ENCODE peak calls at places on chromosomes 11 and 22, in seven cellular contexts. One of them, this sample, is unnamed.

GRCh38 chr11:126968915-126969314 is 31.7 kb downstream of the KIRREL3 start:
- DNase-seq in Panc1: no peak
- DNase-seq in prostate gland: no peak
- DNase-seq in suprapubic skin: no peak
- DNase-seq in stomach: no peak
- DNase-seq in SK-N-SH: no peak
- DNase-seq in transverse colon: no peak
- DNase-seq in this sample: no peak

GRCh38 chr11:75185866-75186265 is 35.0 kb downstream of the SLCO2B1 start:
- DNase-seq in Panc1: no peak
- DNase-seq in transverse colon: no peak
- DNase-seq in suprapubic skin: no peak
- DNase-seq in stomach: no peak
- DNase-seq in SK-N-SH: no peak
- DNase-seq in prostate gland: no peak
- DNase-seq in this sample: no peak

GRCh38 chr22:35506259-35506570 is 34.4 kb upstream of the RASD2 start:
- DNase-seq in Panc1: no peak
- DNase-seq in stomach: no peak
- DNase-seq in transverse colon: no peak
- DNase-seq in suprapubic skin: no peak
- DNase-seq in SK-N-SH: no peak
- DNase-seq in prostate gland: peak; percentile 46
- DNase-seq in this sample: no peak

GRCh38 chr11:73792584-73792983 is 4.9 kb downstream of the MRPL48 start:
- DNase-seq in stomach: no peak
- DNase-seq in prostate gland: no peak
- DNase-seq in transverse colon: no peak
- DNase-seq in SK-N-SH: no peak
- DNase-seq in Panc1: no peak
- DNase-seq in suprapubic skin: no peak
- DNase-seq in this sample: no peak

GRCh38 chr11:35047179-35047578 is 91.8 kb upstream of the CD44 start:
- DNase-seq in stomach: no peak
- DNase-seq in transverse colon: no peak
- DNase-seq in SK-N-SH: no peak
- DNase-seq in prostate gland: no peak
- DNase-seq in Panc1: no peak
- DNase-seq in suprapubic skin: no peak
- DNase-seq in this sample: no peak

GRCh38 chr11:88341852-88342251 is 4.3 kb upstream of the CTSC start:
- DNase-seq in stomach: no peak
- DNase-seq in transverse colon: no peak
- DNase-seq in SK-N-SH: no peak
- DNase-seq in Panc1: no peak
- DNase-seq in prostate gland: no peak
- DNase-seq in suprapubic skin: no peak
- DNase-seq in this sample: no peak

GRCh38 chr11:75298191-75298590 is 53.3 kb downstream of the ARRB1 start:
- DNase-seq in prostate gland: no peak
- DNase-seq in SK-N-SH: no peak
- DNase-seq in transverse colon: no peak
- DNase-seq in stomach: no peak
- DNase-seq in Panc1: no peak
- DNase-seq in suprapubic skin: no peak
- DNase-seq in this sample: no peak

GRCh38 chr11:134654161-134654915 is 242.3 kb upstream of the B3GAT1 start:
- DNase-seq in SK-N-SH: no peak
- DNase-seq in prostate gland: no peak
- DNase-seq in transverse colon: no peak
- DNase-seq in suprapubic skin: no peak
- DNase-seq in Panc1: no peak
- DNase-seq in stomach: peak; percentile 11
- DNase-seq in this sample: peak; percentile 24

GRCh38 chr22:29581799-29582198 is 886 bp upstream of the NIPSNAP1 start:
- DNase-seq in suprapubic skin: no peak
- DNase-seq in SK-N-SH: no peak
- DNase-seq in transverse colon: peak; percentile 71
- DNase-seq in Panc1: no peak
- DNase-seq in prostate gland: no peak
- DNase-seq in stomach: peak; percentile 56
- DNase-seq in this sample: no peak

GRCh38 chr11:12090761-12091261 is 19.6 kb upstream of the MICAL2 start:
- DNase-seq in SK-N-SH: no peak
- DNase-seq in suprapubic skin: peak; percentile 53
- DNase-seq in stomach: peak; percentile 64
- DNase-seq in prostate gland: no peak
- DNase-seq in Panc1: no peak
- DNase-seq in transverse colon: peak; percentile 89
- DNase-seq in this sample: no peak

GRCh38 chr11:66195867-66196266 is 72.6 kb upstream of the RAB1B start:
- DNase-seq in transverse colon: no peak
- DNase-seq in prostate gland: no peak
- DNase-seq in Panc1: no peak
- DNase-seq in stomach: peak; percentile 44
- DNase-seq in suprapubic skin: no peak
- DNase-seq in SK-N-SH: no peak
- DNase-seq in this sample: no peak

GRCh38 chr22:29944339-29944738 is 61.4 kb downstream of the MTMR3 start:
- DNase-seq in Panc1: no peak
- DNase-seq in transverse colon: no peak
- DNase-seq in SK-N-SH: no peak
- DNase-seq in stomach: no peak
- DNase-seq in prostate gland: no peak
- DNase-seq in suprapubic skin: no peak
- DNase-seq in this sample: no peak

GRCh38 chr11:65418681-65419459 is 3.7 kb upstream of the NEAT1 start:
- DNase-seq in SK-N-SH: peak; percentile 91
- DNase-seq in stomach: peak; percentile 96
- DNase-seq in suprapubic skin: peak; percentile 99
- DNase-seq in Panc1: peak; percentile 98
- DNase-seq in prostate gland: peak; percentile 95
- DNase-seq in transverse colon: peak; percentile 97
- DNase-seq in this sample: peak; percentile 97

DNA sequence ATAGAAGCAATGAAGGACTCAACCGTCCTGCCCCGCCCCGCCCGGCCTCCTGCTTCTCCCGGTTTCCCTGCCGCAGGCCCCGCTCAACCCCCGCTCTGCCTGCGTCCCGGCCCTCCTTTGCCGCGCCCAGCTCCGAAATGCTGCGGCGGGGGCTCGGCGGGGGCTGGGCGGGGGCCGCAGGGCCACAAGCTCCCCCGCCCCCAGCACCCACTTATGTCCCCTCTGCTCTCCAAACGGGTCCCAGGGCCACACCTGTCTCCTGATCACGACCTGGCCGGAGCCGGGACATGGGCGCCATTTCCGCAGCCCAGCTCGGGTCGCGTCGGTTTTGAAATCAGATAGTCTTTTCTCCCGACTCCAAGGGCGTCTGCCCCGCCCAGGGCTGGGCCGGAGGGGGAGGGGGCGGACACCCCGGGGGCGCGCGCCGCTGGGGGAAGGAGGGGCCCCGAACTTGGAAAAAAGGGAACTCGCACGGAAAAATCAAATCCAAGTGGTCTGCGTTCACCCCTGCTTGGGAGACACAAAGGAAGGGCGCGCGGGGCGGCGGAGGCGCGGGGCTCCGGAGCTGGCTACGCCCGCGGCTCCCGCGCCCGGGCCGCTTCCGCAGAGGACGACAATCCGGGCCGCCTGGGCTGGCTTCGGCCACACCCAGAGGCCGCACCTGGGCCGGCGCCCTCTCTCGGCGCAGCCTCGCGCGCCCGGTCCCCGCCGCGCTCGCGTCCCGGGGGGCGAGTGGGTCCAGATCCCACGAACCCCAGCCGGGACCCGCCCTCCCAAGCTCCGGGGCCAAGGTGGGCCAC is 70.5 kb upstream of the EP300 start:
- DNase-seq in prostate gland: peak; percentile 60
- DNase-seq in stomach: peak; percentile 69
- DNase-seq in transverse colon: peak; percentile 81
- DNase-seq in Panc1: no peak
- DNase-seq in SK-N-SH: peak; percentile 68
- DNase-seq in suprapubic skin: peak; percentile 89
- DNase-seq in this sample: peak; percentile 79
- TF ChIP-seq POLR2AphosphoS5 in prostate gland: no peak
- TF ChIP-seq POLR2AphosphoS5 in stomach: peak; percentile 77
- TF ChIP-seq POLR2AphosphoS5 in transverse colon: peak; percentile 72
- TF ChIP-seq POLR2AphosphoS5 in Panc1: no peak
- TF ChIP-seq POLR2AphosphoS5 in SK-N-SH: no peak
- TF ChIP-seq POLR2AphosphoS5 in suprapubic skin: peak; percentile 15
- TF ChIP-seq POLR2AphosphoS5 in this sample: no peak

GRCh38 chr11:32432565-32433248 is 2.6 kb downstream of the WT1 start:
- DNase-seq in suprapubic skin: no peak
- DNase-seq in transverse colon: no peak
- DNase-seq in SK-N-SH: no peak
- DNase-seq in prostate gland: no peak
- DNase-seq in stomach: no peak
- DNase-seq in Panc1: no peak
- DNase-seq in this sample: no peak
- H3K4me3 ChIP-seq in suprapubic skin: peak overlapping the region; percentile 44
- H3K4me3 ChIP-seq in transverse colon: no peak overlapping the region
- H3K4me3 ChIP-seq in SK-N-SH: peak overlapping the region; percentile 35
- H3K4me3 ChIP-seq in prostate gland: no peak overlapping the region
- H3K4me3 ChIP-seq in stomach: peak overlapping the region; percentile 41
- H3K4me3 ChIP-seq in Panc1: peak overlapping the region; percentile 78
- H3K4me3 ChIP-seq in this sample: peak overlapping the region; percentile 28

DNA sequence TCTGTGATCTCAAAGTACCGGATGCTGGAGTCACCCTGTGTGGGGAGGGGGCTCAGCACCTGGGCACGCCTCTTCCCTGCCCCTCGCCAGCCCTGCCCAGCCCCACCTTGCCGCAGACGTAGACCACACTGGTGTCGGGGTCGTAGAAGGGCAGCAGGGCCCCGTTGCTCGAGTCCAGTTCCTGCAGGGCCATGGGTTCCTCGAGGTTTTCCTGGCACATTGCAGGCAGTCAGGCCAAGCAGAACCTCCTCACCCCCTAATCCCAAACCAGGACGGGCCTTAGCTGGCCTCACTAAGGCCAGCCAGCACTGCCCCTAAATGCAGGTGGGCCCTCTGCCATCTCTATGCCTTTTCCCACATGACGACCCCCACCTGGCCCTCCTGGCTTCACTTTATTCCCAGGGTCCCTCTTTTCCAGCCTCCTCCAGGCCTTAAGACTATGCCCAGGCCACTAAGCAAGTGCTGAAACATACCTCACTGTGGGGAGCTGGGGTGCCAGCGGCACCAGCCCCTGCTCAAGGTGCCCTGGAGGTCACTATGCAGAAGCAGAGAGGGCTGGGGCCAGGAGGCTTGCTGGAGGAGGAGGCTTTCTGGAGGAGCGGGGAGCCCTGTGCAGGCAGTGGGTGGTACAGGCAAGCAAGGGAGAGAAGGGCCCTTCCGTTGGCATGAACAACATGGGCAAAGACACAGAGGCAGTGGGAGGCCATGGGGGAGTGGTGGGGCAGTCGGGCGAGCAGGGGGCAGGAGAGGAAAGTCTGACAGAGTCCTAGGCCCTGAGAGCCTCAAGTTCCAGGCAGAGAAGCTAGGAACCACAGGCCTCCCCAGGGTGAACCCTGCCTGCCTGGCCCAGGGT is 2.8 kb downstream of the CORO1B start:
- DNase-seq in transverse colon: no peak
- DNase-seq in suprapubic skin: no peak
- DNase-seq in SK-N-SH: no peak
- DNase-seq in prostate gland: no peak
- DNase-seq in stomach: no peak
- DNase-seq in Panc1: no peak
- DNase-seq in this sample: no peak
- TF ChIP-seq POLR2AphosphoS5 in transverse colon: no peak
- TF ChIP-seq POLR2AphosphoS5 in suprapubic skin: no peak
- TF ChIP-seq POLR2AphosphoS5 in SK-N-SH: no peak
- TF ChIP-seq POLR2AphosphoS5 in prostate gland: no peak
- TF ChIP-seq POLR2AphosphoS5 in stomach: no peak
- TF ChIP-seq POLR2AphosphoS5 in Panc1: no peak
- TF ChIP-seq POLR2AphosphoS5 in this sample: no peak

GRCh38 chr11:63536669-63537292 is at the start of gene PLAAT4:
- DNase-seq in SK-N-SH: no peak
- DNase-seq in Panc1: no peak
- DNase-seq in suprapubic skin: no peak
- DNase-seq in stomach: peak; percentile 54
- DNase-seq in transverse colon: peak; percentile 41
- DNase-seq in prostate gland: peak; percentile 28
- DNase-seq in this sample: no peak
- H3K4me3 ChIP-seq in SK-N-SH: peak within 1 kb of the TSS; percentile 10
- H3K4me3 ChIP-seq in Panc1: peak within 1 kb of the TSS; percentile 56
- H3K4me3 ChIP-seq in suprapubic skin: peak within 1 kb of the TSS; percentile 49
- H3K4me3 ChIP-seq in stomach: peak within 1 kb of the TSS; percentile 63
- H3K4me3 ChIP-seq in transverse colon: peak within 1 kb of the TSS; percentile 31
- H3K4me3 ChIP-seq in prostate gland: peak within 1 kb of the TSS; percentile 24
- H3K4me3 ChIP-seq in this sample: peak within 1 kb of the TSS; percentile 39

GRCh38 chr22:37565830-37566229 is 5.5 kb downstream of the CDC42EP1 start:
- DNase-seq in Panc1: no peak
- DNase-seq in stomach: no peak
- DNase-seq in suprapubic skin: no peak
- DNase-seq in transverse colon: no peak
- DNase-seq in prostate gland: no peak
- DNase-seq in SK-N-SH: no peak
- DNase-seq in this sample: no peak

GRCh38 chr22:37567991-37568390 is 7.7 kb downstream of the CDC42EP1 start:
- DNase-seq in prostate gland: no peak
- DNase-seq in stomach: no peak
- DNase-seq in transverse colon: no peak
- DNase-seq in Panc1: no peak
- DNase-seq in suprapubic skin: no peak
- DNase-seq in SK-N-SH: no peak
- DNase-seq in this sample: no peak

GRCh38 chr22:37566903-37567798 is 6.9 kb downstream of the CDC42EP1 start:
- DNase-seq in transverse colon: peak; percentile 95
- DNase-seq in stomach: peak; percentile 96
- DNase-seq in SK-N-SH: peak; percentile 91
- DNase-seq in prostate gland: peak; percentile 90
- DNase-seq in suprapubic skin: peak; percentile 89
- DNase-seq in Panc1: no peak
- DNase-seq in this sample: peak; percentile 90

GRCh38 chr22:37568448-37569008 is 8.2 kb downstream of the CDC42EP1 start:
- DNase-seq in Panc1: no peak
- DNase-seq in SK-N-SH: no peak
- DNase-seq in transverse colon: no peak
- DNase-seq in stomach: no peak
- DNase-seq in suprapubic skin: no peak
- DNase-seq in prostate gland: no peak
- DNase-seq in this sample: no peak

GRCh38 chr22:37566329-37566837 is 6.1 kb downstream of the CDC42EP1 start:
- DNase-seq in SK-N-SH: no peak
- DNase-seq in transverse colon: peak; percentile 44
- DNase-seq in suprapubic skin: no peak
- DNase-seq in Panc1: no peak
- DNase-seq in stomach: no peak
- DNase-seq in prostate gland: no peak
- DNase-seq in this sample: no peak
- TF ChIP-seq POLR2AphosphoS5 in SK-N-SH: no peak
- TF ChIP-seq POLR2AphosphoS5 in transverse colon: no peak
- TF ChIP-seq POLR2AphosphoS5 in suprapubic skin: no peak
- TF ChIP-seq POLR2AphosphoS5 in Panc1: no peak
- TF ChIP-seq POLR2AphosphoS5 in stomach: peak; percentile 17
- TF ChIP-seq POLR2AphosphoS5 in prostate gland: no peak
- TF ChIP-seq POLR2AphosphoS5 in this sample: no peak

GRCh38 chr11:124763156-124763947 is 1.3 kb upstream of the ESAM start:
- DNase-seq in prostate gland: peak; percentile 84
- DNase-seq in suprapubic skin: peak; percentile 84
- DNase-seq in SK-N-SH: peak; percentile 81
- DNase-seq in stomach: peak; percentile 92
- DNase-seq in transverse colon: peak; percentile 91
- DNase-seq in Panc1: no peak
- DNase-seq in this sample: peak; percentile 86
- H3K4me3 ChIP-seq in prostate gland: peak overlapping the region; percentile 16
- H3K4me3 ChIP-seq in suprapubic skin: peak overlapping the region; percentile 51
- H3K4me3 ChIP-seq in SK-N-SH: peak overlapping the region; percentile 43
- H3K4me3 ChIP-seq in stomach: peak overlapping the region; percentile 78
- H3K4me3 ChIP-seq in transverse colon: peak overlapping the region; percentile 56
- H3K4me3 ChIP-seq in Panc1: peak overlapping the region; percentile 88
- H3K4me3 ChIP-seq in this sample: peak overlapping the region; percentile 66

This sample was measured in breast epithelium.